ENCODE peak calls at places on chromosomes 13 and 19, in four cellular contexts. Z is bronchial epithelial cell, O is left ventricle myocardium inferior, L is mesothelial cell of epicardium. S is an unnamed sample.

GRCh38 chr19:42471554-42472249 is 29.0 kb upstream of the CXCL17 start:
- DNase-seq in L (no peak), O (no peak), Z (peak; percentile 52), S (no peak)

GRCh38 chr13:103430368-103430767 is 364.2 kb upstream of the SLC10A2 start:
- DNase-seq in O (no peak), L (no peak), Z (no peak), S (no peak)

GRCh38 chr13:58712191-58712590 is 1080.6 kb downstream of the PCDH17 start:
- DNase-seq in L (no peak), Z (no peak), O (no peak), S (no peak)

GRCh38 chr13:113853518-113854237 is 10.2 kb downstream of the GAS6 start:
- DNase-seq in Z (no peak), O (peak; percentile 35), L (peak; percentile 34), S (no peak)

GRCh38 chr19:18294467-18294864 is 13.0 kb upstream of the JUND start:
- DNase-seq in O (no peak), L (no peak), Z (peak; percentile 48), S (no peak)

GRCh38 chr19:7199613-7200533 is 94.3 kb downstream of the INSR start:
- DNase-seq in L (no peak), O (no peak), Z (no peak), S (no peak)

GRCh38 chr19:49469828-49470614 is 4.0 kb upstream of the FLT3LG start:
- DNase-seq in O (no peak), L (no peak), Z (no peak), S (no peak)

GRCh38 chr13:33518442-33518841 is 232.9 kb upstream of the STARD13 start:
- DNase-seq in Z (no peak), L (no peak), O (no peak), S (no peak)

GRCh38 chr13:38954291-38954690 is 36.3 kb downstream of the STOML3 start:
- DNase-seq in O (no peak), Z (peak; percentile 63), L (no peak), S (no peak)

GRCh38 chr13:30934381-30934780 is 1.9 kb downstream of the TEX26 start:
- DNase-seq in Z (peak; percentile 16), O (no peak), L (no peak), S (no peak)

GRCh38 chr19:35502751-35503150 is 10.7 kb downstream of the DMKN start:
- DNase-seq in L (no peak), Z (no peak), O (no peak), S (no peak)

DNA sequence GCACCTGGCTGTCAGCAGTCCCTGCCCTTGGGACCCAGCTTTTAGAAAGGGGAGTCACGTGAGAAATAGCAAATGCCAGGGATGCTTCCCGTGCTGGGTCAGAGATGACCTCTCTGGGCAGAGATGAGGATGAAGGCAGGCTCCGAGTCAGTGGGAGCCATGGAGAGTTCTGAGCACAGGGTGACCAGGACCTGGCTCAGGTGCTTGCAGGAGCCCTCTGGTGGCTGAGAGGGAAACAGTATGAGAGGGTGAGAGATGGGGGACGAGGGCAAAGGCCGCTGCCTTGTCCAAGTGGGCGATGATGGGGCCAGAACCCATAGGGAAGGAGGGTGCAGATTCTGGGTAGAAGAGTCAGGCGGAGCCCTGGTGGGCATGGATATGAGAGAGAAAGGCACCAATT is 15.8 kb downstream of the TMED1 start:
- DNase-seq in Z (no peak), O (no peak), L (no peak), S (no peak)
- TF ChIP-seq CTCF in Z (no peak), O (peak; percentile 40), L (no peak), S (peak; percentile 40)

GRCh38 chr19:12773571-12773970 is 1.8 kb downstream of the HOOK2 start:
- DNase-seq in O (peak; percentile 48), L (no peak), Z (no peak), S (no peak)
- TF ChIP-seq CTCF in O (peak; percentile 57), L (no peak), Z (peak; percentile 38), S (no peak)

GRCh38 chr13:27797228-27797624 is 4.9 kb downstream of the GSX1 start:
- DNase-seq in L (peak; percentile 59), O (no peak), Z (peak; percentile 20), S (peak; percentile 53)
- TF ChIP-seq CTCF in L (peak; percentile 43), O (no peak), Z (peak; percentile 19), S (peak; percentile 62)

GRCh38 chr19:29285878-29286277 is 72.9 kb upstream of the UQCRFS1 start:
- DNase-seq in L (peak; percentile 45), Z (no peak), O (no peak), S (peak; percentile 40)
- TF ChIP-seq CTCF in L (no peak), Z (no peak), O (peak; percentile 15), S (peak; percentile 62)

DNA sequence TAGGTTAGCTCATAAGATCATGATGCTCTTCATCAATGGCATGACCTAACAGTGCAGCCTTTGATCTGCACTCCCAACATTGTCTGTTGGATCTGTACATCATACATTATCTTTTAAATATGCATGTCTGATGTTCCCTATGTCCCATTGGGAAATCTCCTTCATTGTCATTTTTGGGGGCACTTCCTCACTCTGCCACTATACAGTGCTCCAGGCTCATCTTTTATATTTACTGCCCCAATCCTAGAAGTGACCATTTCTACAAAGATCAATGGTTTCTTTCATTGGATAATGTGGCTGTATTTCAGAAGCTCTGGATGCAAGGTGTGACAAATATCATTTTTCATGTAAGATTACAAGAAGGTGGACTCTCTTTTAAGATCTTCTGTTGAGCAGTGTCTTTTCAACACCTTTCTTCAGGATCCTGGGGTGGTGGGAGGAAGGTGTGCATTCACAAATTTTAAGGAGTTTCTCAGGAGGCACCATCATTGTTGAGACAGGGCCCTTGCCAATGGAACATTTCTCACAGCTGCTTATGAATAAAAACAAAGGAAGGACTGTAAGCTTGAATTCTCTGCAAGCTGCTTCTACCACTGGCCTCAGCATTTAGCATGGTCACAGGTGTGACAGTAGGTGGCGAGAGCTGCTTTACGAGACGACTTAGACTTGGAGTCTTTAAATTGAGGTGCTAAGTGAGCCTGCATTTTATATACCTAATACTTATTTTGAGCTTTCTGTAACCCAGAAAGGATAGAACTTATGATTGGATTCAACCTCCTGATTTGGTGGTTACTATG is 403.0 kb downstream of the LMO7 start:
- DNase-seq in O (no peak), L (no peak), Z (no peak), S (no peak)
- TF ChIP-seq CTCF in O (no peak), L (no peak), Z (no peak), S (peak; percentile 10)

S was measured in neural crest cell.